ENCODE peak calls at places on chromosomes 11 and 22, in five cellular contexts. One of them, this sample, is unnamed. For H3K4me1, the result is how much of the 10 kb centered on the place peaks cover.

GRCh38 chr11:14541180-14541579 is 21.0 kb upstream of the PSMA1 start:
- DNase-seq in cardiac muscle cell: peak
- DNase-seq in SJCRH30: no peak
- DNase-seq in A549: no peak
- DNase-seq in neuronal stem cell: no peak
- DNase-seq in this sample: no peak

GRCh38 chr11:111932605-111932938 is 4.6 kb upstream of the DIXDC1 start:
- DNase-seq in cardiac muscle cell: no peak
- DNase-seq in SJCRH30: no peak
- DNase-seq in A549: no peak
- DNase-seq in neuronal stem cell: no peak
- DNase-seq in this sample: no peak

GRCh38 chr22:39502789-39503464 is 837 bp downstream of the MIEF1 start:
- DNase-seq in cardiac muscle cell: no peak
- DNase-seq in SJCRH30: peak
- DNase-seq in A549: no peak
- DNase-seq in neuronal stem cell: no peak
- DNase-seq in this sample: no peak

GRCh38 chr11:44673691-44674090 is 53.1 kb upstream of the TSPAN18 start:
- DNase-seq in cardiac muscle cell: no peak
- DNase-seq in SJCRH30: no peak
- DNase-seq in A549: no peak
- DNase-seq in neuronal stem cell: no peak
- DNase-seq in this sample: no peak

GRCh38 chr22:48464246-48464645 is 1363.4 kb downstream of the BRD1 start:
- DNase-seq in cardiac muscle cell: no peak
- DNase-seq in SJCRH30: no peak
- DNase-seq in A549: no peak
- DNase-seq in neuronal stem cell: no peak
- DNase-seq in this sample: no peak

GRCh38 chr22:19524170-19525115 is at the start of gene CLDN5:
- DNase-seq in cardiac muscle cell: peak
- DNase-seq in SJCRH30: no peak
- DNase-seq in A549: no peak
- DNase-seq in neuronal stem cell: peak
- DNase-seq in this sample: no peak

GRCh38 chr11:429931-430456 is 11.8 kb downstream of the ANO9 start:
- DNase-seq in cardiac muscle cell: no peak
- DNase-seq in SJCRH30: no peak
- DNase-seq in A549: no peak
- DNase-seq in neuronal stem cell: no peak
- DNase-seq in this sample: no peak

GRCh38 chr11:6856871-6857270 is 6.0 kb upstream of the OR10A2 start:
- DNase-seq in cardiac muscle cell: no peak
- DNase-seq in SJCRH30: no peak
- DNase-seq in A549: no peak
- DNase-seq in neuronal stem cell: no peak
- DNase-seq in this sample: no peak

GRCh38 chr11:73400293-73400692 is 24.1 kb downstream of the RELT start:
- DNase-seq in cardiac muscle cell: no peak
- DNase-seq in SJCRH30: no peak
- DNase-seq in A549: no peak
- DNase-seq in neuronal stem cell: no peak
- DNase-seq in this sample: no peak

GRCh38 chr11:120212259-120212888 is 1.5 kb downstream of the OAF start:
- DNase-seq in cardiac muscle cell: no peak
- DNase-seq in SJCRH30: no peak
- DNase-seq in A549: no peak
- DNase-seq in neuronal stem cell: no peak
- DNase-seq in this sample: no peak

GRCh38 chr22:46373166-46373565 is 37.7 kb downstream of the TRMU start:
- DNase-seq in cardiac muscle cell: no peak
- DNase-seq in SJCRH30: peak
- DNase-seq in A549: no peak
- DNase-seq in neuronal stem cell: no peak
- DNase-seq in this sample: no peak

GRCh38 chr11:92128026-92128425 is 96.6 kb upstream of the FAT3 start:
- DNase-seq in cardiac muscle cell: no peak
- DNase-seq in SJCRH30: no peak
- DNase-seq in A549: no peak
- DNase-seq in neuronal stem cell: no peak
- DNase-seq in this sample: no peak

GRCh38 chr11:90476442-90477007 is 253.7 kb upstream of the CHORDC1 start:
- DNase-seq in cardiac muscle cell: peak
- DNase-seq in SJCRH30: peak
- DNase-seq in A549: no peak
- DNase-seq in neuronal stem cell: peak
- DNase-seq in this sample: no peak

GRCh38 chr11:15199693-15200092 is 85.0 kb downstream of the INSC start:
- DNase-seq in cardiac muscle cell: no peak
- DNase-seq in SJCRH30: no peak
- DNase-seq in A549: no peak
- DNase-seq in neuronal stem cell: no peak
- DNase-seq in this sample: no peak

GRCh38 chr11:124760205-124760652 is 1.9 kb downstream of the ESAM start:
- DNase-seq in cardiac muscle cell: no peak
- DNase-seq in SJCRH30: no peak
- DNase-seq in A549: no peak
- DNase-seq in neuronal stem cell: no peak
- DNase-seq in this sample: no peak
- H3K4me3 ChIP-seq in cardiac muscle cell: no peak
- H3K4me3 ChIP-seq in SJCRH30: no peak
- H3K4me3 ChIP-seq in A549: no peak
- H3K4me3 ChIP-seq in neuronal stem cell: no peak
- H3K4me3 ChIP-seq in this sample: no peak

DNA sequence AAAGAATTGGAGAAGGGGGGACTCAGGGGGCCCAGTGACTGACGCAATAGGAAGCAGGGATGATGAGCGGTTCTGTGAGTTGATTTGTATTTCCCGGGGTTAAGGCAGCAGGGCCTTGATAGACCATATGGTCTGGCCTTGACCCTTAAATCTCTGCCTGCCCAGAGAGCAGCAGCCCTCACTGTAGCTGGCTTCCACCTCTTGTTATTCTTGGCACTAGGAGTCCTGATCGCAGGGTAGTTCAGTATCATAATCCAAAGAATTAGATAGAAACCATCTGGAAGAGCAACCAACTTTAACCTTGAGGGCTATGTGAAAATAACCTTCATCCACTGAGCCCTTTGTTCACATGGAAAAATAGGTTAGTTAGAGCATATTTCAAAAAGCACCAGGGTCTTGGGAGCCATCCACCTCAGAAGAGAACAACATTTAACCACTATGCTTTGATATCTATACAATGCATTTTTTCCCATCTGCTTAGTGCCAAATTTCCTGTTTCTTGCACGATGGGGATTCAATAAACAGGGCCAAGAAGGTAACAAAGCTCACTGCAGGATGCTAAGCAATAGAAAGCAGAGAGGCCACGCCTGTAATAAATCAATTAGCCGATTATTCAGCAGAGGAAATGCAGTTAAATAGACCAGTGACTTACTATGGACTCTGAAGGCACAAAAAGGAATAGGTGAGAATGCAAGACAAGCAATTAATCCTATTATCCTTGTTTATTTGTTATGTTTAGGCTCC is 761.3 kb downstream of the OPCML start:
- DNase-seq in cardiac muscle cell: no peak
- DNase-seq in SJCRH30: no peak
- DNase-seq in A549: no peak
- DNase-seq in neuronal stem cell: no peak
- DNase-seq in this sample: no peak
- H3K27ac ChIP-seq in cardiac muscle cell: no peak
- H3K27ac ChIP-seq in SJCRH30: no peak
- H3K27ac ChIP-seq in A549: no peak
- H3K27ac ChIP-seq in neuronal stem cell: no peak
- H3K27ac ChIP-seq in this sample: no peak

GRCh38 chr22:21947040-21948014 is 5.3 kb downstream of the PPM1F start:
- DNase-seq in cardiac muscle cell: peak
- DNase-seq in SJCRH30: peak
- DNase-seq in A549: no peak
- DNase-seq in neuronal stem cell: peak
- DNase-seq in this sample: no peak
- H3K4me1 ChIP-seq in cardiac muscle cell: under half
- H3K4me1 ChIP-seq in SJCRH30: under half
- H3K4me1 ChIP-seq in A549: under half
- H3K4me1 ChIP-seq in neuronal stem cell: under half
- H3K4me1 ChIP-seq in this sample: under half

GRCh38 chr22:42341779-42342178 is 71.3 kb upstream of the TCF20 start:
- DNase-seq in cardiac muscle cell: no peak
- DNase-seq in SJCRH30: no peak
- DNase-seq in A549: no peak
- DNase-seq in neuronal stem cell: no peak
- DNase-seq in this sample: no peak
- H3K4me3 ChIP-seq in cardiac muscle cell: no peak
- H3K4me3 ChIP-seq in SJCRH30: no peak
- H3K4me3 ChIP-seq in A549: no peak
- H3K4me3 ChIP-seq in neuronal stem cell: no peak
- H3K4me3 ChIP-seq in this sample: no peak